ENCODE peak calls at places on chromosomes 13 and 19, in five cellular contexts. J is CD4-positive, CD25-positive, alpha-beta regulatory T cell; H is fibroblast of lung; Z is uterus; E is upper lobe of left lung. Y is an unnamed sample.

GRCh38 chr19:16118489-16119033 is 6.9 kb downstream of the RAB8A start:
- DNase-seq in H (no peak), J (peak), Z (no peak), E (peak), Y (no peak)

GRCh38 chr19:14550201-14550754 is 20.9 kb downstream of the TECR start:
- DNase-seq in J (no peak), E (no peak), H (no peak), Z (no peak), Y (peak)

GRCh38 chr19:3969435-3970312 is 1.2 kb downstream of the DAPK3 start:
- DNase-seq in J (no peak), H (peak), Z (peak), E (peak), Y (peak)

GRCh38 chr13:40345654-40346372 is 320.6 kb downstream of the FOXO1 start:
- DNase-seq in E (no peak), J (no peak), H (no peak), Z (peak), Y (no peak)

GRCh38 chr19:40232479-40232878 is 6.0 kb upstream of the CCNP start:
- DNase-seq in J (no peak), E (no peak), H (no peak), Z (no peak), Y (no peak)

GRCh38 chr13:57632276-57633140 is 964 bp downstream of the PCDH17 start:
- DNase-seq in E (no peak), Z (no peak), J (peak), H (peak), Y (peak)

GRCh38 chr19:34994643-34995471 is 5.3 kb upstream of the GRAMD1A start:
- DNase-seq in J (no peak), E (peak), H (no peak), Z (no peak), Y (peak)

GRCh38 chr13:89755729-89756492 is 1591.6 kb upstream of the MIR17HG start:
- DNase-seq in J (no peak), H (no peak), E (no peak), Z (no peak), Y (no peak)

GRCh38 chr13:40485611-40486517 is 180.6 kb downstream of the FOXO1 start:
- DNase-seq in Z (no peak), H (no peak), J (peak), E (no peak), Y (no peak)

GRCh38 chr19:46265217-46265828 is 31.5 kb upstream of the HIF3A start:
- DNase-seq in E (peak), H (peak), J (peak), Z (peak), Y (peak)

GRCh38 chr19:46626441-46626840 is 1.6 kb upstream of the PTGIR start:
- DNase-seq in J (no peak), H (no peak), Z (no peak), E (no peak), Y (no peak)

GRCh38 chr13:53068841-53069520 is 40.4 kb downstream of the OLFM4 start:
- DNase-seq in J (no peak), Z (no peak), E (no peak), H (no peak), Y (no peak)

GRCh38 chr19:45391346-45391745 is 13.5 kb downstream of the PPP1R13L start:
- DNase-seq in Z (no peak), J (no peak), H (no peak), E (no peak), Y (no peak)

GRCh38 chr19:12611361-12611699 is 610 bp downstream of the ZNF791 start:
- DNase-seq in J (no peak), E (peak), Z (peak), H (peak), Y (peak)

GRCh38 chr13:42215578-42216421 is 56.2 kb upstream of the AKAP11 start:
- DNase-seq in H (peak), Z (no peak), J (peak), E (peak), Y (peak)

GRCh38 chr13:48994731-48995130 is 19.0 kb downstream of the FNDC3A start:
- DNase-seq in E (no peak), J (peak), H (peak), Z (no peak), Y (no peak)

GRCh38 chr13:20923272-20923671 is 20.7 kb upstream of the XPO4 start:
- DNase-seq in Z (no peak), H (no peak), E (no peak), J (no peak), Y (no peak)

GRCh38 chr19:43467730-43468129 is 2.3 kb upstream of the LYPD3 start:
- DNase-seq in J (peak), E (no peak), Z (no peak), H (peak), Y (no peak)

GRCh38 chr19:43471091-43471490 is 5.7 kb upstream of the LYPD3 start:
- DNase-seq in H (no peak), J (no peak), E (no peak), Z (no peak), Y (no peak)

GRCh38 chr19:43469160-43469480 is 3.7 kb upstream of the LYPD3 start:
- DNase-seq in J (peak), H (no peak), Z (no peak), E (no peak), Y (no peak)

GRCh38 chr19:43468354-43469159 is 3.1 kb upstream of the LYPD3 start:
- DNase-seq in H (no peak), E (no peak), J (peak), Z (no peak), Y (no peak)

GRCh38 chr19:43470288-43470687 is 4.9 kb upstream of the LYPD3 start:
- DNase-seq in J (peak), E (no peak), H (peak), Z (no peak), Y (no peak)
- H3K27ac ChIP-seq in J (peak), E (no peak), H (peak), Z (no peak), Y (no peak)

GRCh38 chr19:7230826-7231225 is 63.4 kb downstream of the INSR start:
- DNase-seq in J (no peak), Z (peak), H (no peak), E (no peak), Y (no peak)
- H3K27ac ChIP-seq in J (no peak), Z (peak), H (no peak), E (no peak), Y (no peak)

DNA sequence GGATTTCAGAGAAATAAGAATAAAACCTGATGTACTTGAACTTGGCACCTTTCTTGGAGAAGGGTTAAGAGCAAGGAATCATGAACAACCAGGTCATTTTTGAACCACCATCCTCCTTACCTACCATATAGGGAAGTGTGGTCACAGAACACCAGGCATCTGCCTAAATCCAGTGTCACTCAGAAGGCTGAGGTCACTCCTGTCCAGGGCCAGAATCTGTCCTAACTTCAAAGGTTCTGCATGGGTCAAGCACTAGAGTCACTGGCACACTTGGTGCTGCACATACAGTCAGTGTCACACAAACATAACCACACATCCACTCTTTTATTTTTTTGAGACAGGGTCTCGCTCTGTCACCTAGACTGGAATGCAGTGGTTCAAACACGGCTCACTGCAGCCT is 1.6 kb downstream of the ZNF565 start:
- DNase-seq in E (no peak), H (no peak), J (no peak), Z (no peak), Y (no peak)
- H3K27ac ChIP-seq in E (no peak), H (no peak), J (no peak), Z (no peak), Y (no peak)

GRCh38 chr13:22235285-22235949 is 564.5 kb downstream of the FGF9 start:
- DNase-seq in E (no peak), J (no peak), Z (no peak), H (no peak), Y (peak)
- H3K27ac ChIP-seq in E (no peak), J (no peak), Z (peak), H (no peak), Y (peak)

GRCh38 chr13:47310376-47310775 is 413.5 kb upstream of the HTR2A start:
- DNase-seq in E (no peak), J (no peak), H (no peak), Z (no peak), Y (peak)
- H3K27ac ChIP-seq in E (no peak), J (no peak), H (no peak), Z (no peak), Y (no peak)

DNA sequence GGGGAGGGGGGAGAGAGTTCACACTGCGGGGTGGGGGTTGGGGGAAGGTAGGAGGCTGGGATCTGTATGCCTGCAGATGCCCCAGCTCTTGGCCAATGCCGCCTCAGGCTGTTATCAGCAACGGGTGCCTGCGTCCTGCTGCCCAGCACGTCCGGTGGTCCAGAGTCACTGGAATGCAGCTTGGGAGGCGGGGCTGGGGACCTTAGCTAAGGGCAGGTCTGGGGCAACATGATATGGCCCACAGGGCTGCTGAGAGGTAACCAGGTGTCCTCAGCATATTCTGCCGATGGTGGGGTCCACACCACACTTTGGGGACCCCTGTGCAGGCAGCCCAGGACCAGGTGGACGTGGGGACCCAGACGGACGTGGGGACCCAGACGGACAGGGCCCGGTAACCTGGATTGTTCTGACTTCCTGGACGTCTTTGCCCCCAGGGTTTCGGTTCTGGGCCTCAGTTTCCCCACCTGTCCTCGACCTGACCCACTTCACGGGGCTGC is 668 bp upstream of the ARHGAP45 start:
- DNase-seq in E (no peak), H (no peak), J (no peak), Z (no peak), Y (peak)
- H3K27ac ChIP-seq in E (peak), H (no peak), J (peak), Z (no peak), Y (peak)

GRCh38 chr19:19460258-19460731 is 54.8 kb downstream of the GATAD2A start:
- DNase-seq in Z (no peak), H (no peak), J (peak), E (no peak), Y (no peak)
- H3K27ac ChIP-seq in Z (peak), H (peak), J (peak), E (peak), Y (peak)

GRCh38 chr19:54903303-54903702 is 2.6 kb upstream of the NCR1 start:
- DNase-seq in H (no peak), J (no peak), E (no peak), Z (no peak), Y (no peak)

GRCh38 chr19:54906819-54907218 is 871 bp downstream of the NCR1 start:
- DNase-seq in Z (no peak), E (no peak), H (no peak), J (no peak), Y (no peak)

GRCh38 chr19:54905411-54905810 is 537 bp upstream of the NCR1 start:
- DNase-seq in H (no peak), E (no peak), J (no peak), Z (no peak), Y (no peak)

GRCh38 chr19:54905908-54906511 is at the start of gene NCR1:
- DNase-seq in E (peak), Z (no peak), J (no peak), H (no peak), Y (no peak)
- H3K27ac ChIP-seq in E (no peak), Z (no peak), J (no peak), H (no peak), Y (no peak)

Y was measured in hepatocyte.